ENCODE peak calls at places on chromosomes 12 and 14, in nine cellular contexts. X is mammary epithelial cell, J is neural progenitor cell, D is AG09319, O is fibroblast of mammary gland, T is endothelial cell, Y is tibial artery, U is astrocyte of the spinal cord, H is cardiac muscle cell. B is an unnamed sample.

GRCh38 chr12:59181378-59181777 is 261.1 kb upstream of the LRIG3 start:
- DNase-seq in J (no peak), T (no peak), O (peak; percentile 5), Y (no peak), D (no peak), U (no peak), X (peak; percentile 41), H (no peak), B (no peak)

GRCh38 chr14:23640524-23641141 is 4.5 kb downstream of the DHRS2 start:
- DNase-seq in O (peak; percentile 88), T (no peak), U (peak; percentile 77), X (peak; percentile 16), H (peak; percentile 54), J (no peak), Y (peak; percentile 28), D (peak; percentile 18), B (no peak)

GRCh38 chr12:16346931-16347330 is 514 bp upstream of the MGST1 start:
- DNase-seq in O (no peak), X (no peak), T (no peak), J (no peak), D (no peak), U (no peak), H (no peak), Y (no peak), B (no peak)

GRCh38 chr12:6118891-6119568 is 5.4 kb downstream of the VWF start:
- DNase-seq in Y (no peak), O (peak; percentile 8), J (no peak), T (no peak), U (no peak), D (no peak), X (no peak), H (no peak), B (no peak)

GRCh38 chr14:81323621-81324400 is 76.3 kb downstream of the STON2 start:
- DNase-seq in U (peak; percentile 23), H (peak; percentile 57), O (no peak), Y (no peak), J (peak; percentile 73), X (peak; percentile 90), D (no peak), T (peak; percentile 46), B (peak; percentile 7)

GRCh38 chr12:93254911-93255310 is 122.8 kb upstream of the NUDT4 start:
- DNase-seq in X (no peak), J (no peak), H (no peak), O (no peak), D (no peak), U (no peak), T (no peak), Y (no peak), B (no peak)

GRCh38 chr12:104213952-104214351 is 1.6 kb upstream of the TXNRD1 start:
- DNase-seq in Y (no peak), O (peak; percentile 98), H (no peak), U (peak; percentile 77), D (peak; percentile 97), J (no peak), T (no peak), X (no peak), B (no peak)

GRCh38 chr12:20646239-20646827 is 48.8 kb upstream of the SLCO1C1 start:
- DNase-seq in J (peak; percentile 44), Y (no peak), H (peak; percentile 57), D (peak; percentile 18), O (peak; percentile 69), U (peak; percentile 57), T (no peak), X (peak; percentile 16), B (no peak)

GRCh38 chr14:75088153-75088552 is 18.7 kb downstream of the ZC2HC1C start:
- DNase-seq in O (no peak), D (no peak), X (no peak), U (no peak), T (no peak), Y (no peak), J (peak; percentile 6), H (no peak), B (no peak)

GRCh38 chr14:75081835-75082234 is 12.4 kb downstream of the ZC2HC1C start:
- DNase-seq in X (no peak), J (no peak), Y (no peak), T (no peak), H (no peak), U (peak; percentile 6), O (no peak), D (no peak), B (no peak)

GRCh38 chr14:75083271-75083670 is 13.8 kb downstream of the ZC2HC1C start:
- DNase-seq in D (no peak), Y (no peak), J (no peak), T (no peak), O (no peak), X (no peak), H (no peak), U (no peak), B (no peak)

GRCh38 chr14:75088566-75089373 is 19.3 kb downstream of the ZC2HC1C start:
- DNase-seq in U (peak; percentile 68), O (peak; percentile 63), Y (peak; percentile 51), J (peak; percentile 87), H (peak; percentile 78), D (no peak), T (peak; percentile 62), X (peak; percentile 52), B (peak; percentile 61)

GRCh38 chr14:75084513-75084912 is 15.1 kb downstream of the ZC2HC1C start:
- DNase-seq in X (peak; percentile 56), O (no peak), U (no peak), H (no peak), D (no peak), T (no peak), Y (no peak), J (no peak), B (no peak)
- TF ChIP-seq CTCF in X (peak; percentile 45), O (no peak), U (peak; percentile 14), H (no peak), D (peak; percentile 14), T (no peak), Y (no peak), J (peak; percentile 19), B (no peak)

GRCh38 chr12:120885521-120885920 is 18.6 kb downstream of the SPPL3 start:
- DNase-seq in J (no peak), T (no peak), Y (no peak), O (no peak), D (no peak), H (no peak), X (no peak), U (no peak), B (no peak)

GRCh38 chr12:120884644-120885043 is 19.5 kb downstream of the SPPL3 start:
- DNase-seq in T (no peak), D (no peak), H (no peak), U (no peak), J (no peak), O (no peak), X (no peak), Y (no peak), B (no peak)

GRCh38 chr12:120879102-120879501 is 25.1 kb downstream of the SPPL3 start:
- DNase-seq in H (no peak), T (no peak), U (no peak), X (peak; percentile 25), D (no peak), O (no peak), J (no peak), Y (no peak), B (no peak)

GRCh38 chr12:120879711-120880300 is 24.4 kb downstream of the SPPL3 start:
- DNase-seq in U (no peak), H (no peak), T (no peak), O (no peak), D (no peak), J (no peak), Y (no peak), X (no peak), B (no peak)

DNA sequence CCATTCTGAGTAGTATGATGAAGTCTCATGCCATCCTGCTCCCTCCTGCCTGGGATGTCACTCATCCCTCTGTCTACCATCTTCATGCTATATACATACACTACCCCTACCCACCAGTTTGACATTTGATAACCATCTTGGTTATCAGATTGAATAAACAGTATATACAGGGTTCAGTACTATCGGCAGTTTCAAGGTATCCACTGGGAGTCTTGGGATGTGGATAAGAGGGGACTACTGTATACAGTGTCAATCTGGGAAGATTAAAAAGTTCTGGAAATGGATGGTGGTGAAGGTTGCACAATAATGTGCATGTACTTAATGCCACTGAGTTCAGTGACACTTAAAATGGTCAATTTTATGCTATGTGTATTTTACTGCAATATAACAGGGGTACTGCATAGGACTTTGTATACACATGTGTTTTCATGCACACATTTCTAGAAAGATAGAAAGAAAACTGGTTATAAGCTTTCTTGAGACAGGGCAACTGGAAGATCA is 22.1 kb downstream of the SPPL3 start:
- DNase-seq in J (no peak), H (no peak), T (no peak), D (no peak), U (no peak), O (no peak), Y (no peak), X (no peak), B (no peak)
- TF ChIP-seq CTCF in J (no peak), H (no peak), T (no peak), D (no peak), U (no peak), O (no peak), Y (no peak), X (no peak), B (no peak)

GRCh38 chr12:80607361-80608135 is 99.9 kb upstream of the MYF6 start:
- DNase-seq in Y (no peak), O (no peak), U (no peak), T (no peak), D (no peak), X (no peak), J (no peak), H (no peak), B (no peak)
- TF ChIP-seq CTCF in Y (no peak), O (peak; percentile 13), U (peak; percentile 9), T (peak; percentile 31), D (no peak), X (peak; percentile 50), J (peak; percentile 48), H (peak; percentile 13), B (peak; percentile 43)

GRCh38 chr14:64294672-64295413 is 672 bp upstream of the ESR2 start:
- DNase-seq in J (peak; percentile 90), D (no peak), O (peak; percentile 56), Y (no peak), H (peak; percentile 89), X (peak; percentile 42), T (peak; percentile 85), U (peak; percentile 56), B (peak; percentile 69)

GRCh38 chr14:64303471-64303917 is 9.3 kb upstream of the ESR2 start:
- DNase-seq in H (peak; percentile 76), J (peak; percentile 72), X (peak; percentile 65), D (peak; percentile 10), O (peak; percentile 69), U (peak; percentile 71), T (no peak), Y (no peak), B (no peak)

GRCh38 chr14:64296561-64296960 is 2.4 kb upstream of the ESR2 start:
- DNase-seq in U (peak; percentile 38), X (peak; percentile 73), J (no peak), D (no peak), T (no peak), Y (no peak), O (peak; percentile 57), H (no peak), B (no peak)

GRCh38 chr14:64293976-64294671 is at the start of gene ESR2:
- DNase-seq in H (peak; percentile 75), O (peak; percentile 37), U (peak; percentile 51), T (peak; percentile 53), Y (no peak), D (no peak), X (no peak), J (peak; percentile 86), B (peak; percentile 27)

DNA sequence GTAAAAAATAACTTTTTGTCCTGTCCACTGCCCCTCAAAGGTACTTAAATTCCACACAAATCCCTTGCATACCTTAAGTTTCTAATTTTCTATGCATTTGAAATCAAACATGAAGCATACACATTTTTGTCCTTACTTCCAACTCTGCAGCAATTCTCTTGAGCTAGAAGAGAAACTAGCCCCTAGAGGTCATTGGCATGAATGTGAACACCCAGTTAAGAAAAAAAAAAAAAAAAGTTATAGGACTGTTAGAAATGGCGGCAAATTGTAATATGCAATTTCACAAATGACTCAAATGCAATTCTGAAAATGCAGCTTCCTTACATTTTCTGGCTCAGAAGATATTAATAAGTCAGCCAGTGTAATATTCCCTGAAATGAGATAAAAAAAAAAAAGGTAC is 4.6 kb upstream of the ESR2 start:
- DNase-seq in O (peak; percentile 5), J (no peak), H (no peak), T (no peak), D (no peak), U (no peak), Y (no peak), X (no peak), B (no peak)
- TF ChIP-seq CTCF in O (no peak), J (no peak), H (peak; percentile 4), T (peak; percentile 25), D (no peak), U (no peak), Y (no peak), X (no peak), B (peak; percentile 34)

B was measured in neural crest cell.